ENCODE peak calls at places on chromosomes 3 and 15, in nine cellular contexts. One of them, this sample, is unnamed.

GRCh38 chr3:114741066-114741465 is 406.0 kb downstream of the ZBTB20 start:
- DNase-seq in AG04450: no peak
- DNase-seq in CD4-positive, alpha-beta T cell: no peak
- DNase-seq in SK-N-SH: no peak
- DNase-seq in lower lobe of right lung: no peak
- DNase-seq in WERI-Rb-1: no peak
- DNase-seq in psoas muscle: no peak
- DNase-seq in left ventricle myocardium inferior: no peak
- DNase-seq in heart left ventricle: no peak
- DNase-seq in this sample: no peak

GRCh38 chr3:133840767-133841166 is 35.2 kb downstream of the SRPRB start:
- DNase-seq in AG04450: no peak
- DNase-seq in CD4-positive, alpha-beta T cell: no peak
- DNase-seq in SK-N-SH: no peak
- DNase-seq in lower lobe of right lung: no peak
- DNase-seq in WERI-Rb-1: no peak
- DNase-seq in psoas muscle: no peak
- DNase-seq in left ventricle myocardium inferior: no peak
- DNase-seq in heart left ventricle: no peak
- DNase-seq in this sample: no peak

GRCh38 chr15:63476229-63476632 is 28.2 kb upstream of the USP3 start:
- DNase-seq in AG04450: peak; percentile 95
- DNase-seq in CD4-positive, alpha-beta T cell: no peak
- DNase-seq in SK-N-SH: no peak
- DNase-seq in lower lobe of right lung: no peak
- DNase-seq in WERI-Rb-1: no peak
- DNase-seq in psoas muscle: no peak
- DNase-seq in left ventricle myocardium inferior: no peak
- DNase-seq in heart left ventricle: no peak
- DNase-seq in this sample: no peak

GRCh38 chr15:92643849-92644815 is 11.4 kb downstream of the FAM174B start:
- DNase-seq in AG04450: no peak
- DNase-seq in CD4-positive, alpha-beta T cell: no peak
- DNase-seq in SK-N-SH: no peak
- DNase-seq in lower lobe of right lung: no peak
- DNase-seq in WERI-Rb-1: no peak
- DNase-seq in psoas muscle: no peak
- DNase-seq in left ventricle myocardium inferior: no peak
- DNase-seq in heart left ventricle: no peak
- DNase-seq in this sample: no peak

GRCh38 chr15:65055201-65055870 is 10.1 kb downstream of the SLC51B start:
- DNase-seq in AG04450: no peak
- DNase-seq in CD4-positive, alpha-beta T cell: no peak
- DNase-seq in SK-N-SH: peak; percentile 17
- DNase-seq in lower lobe of right lung: no peak
- DNase-seq in WERI-Rb-1: no peak
- DNase-seq in psoas muscle: no peak
- DNase-seq in left ventricle myocardium inferior: no peak
- DNase-seq in heart left ventricle: peak; percentile 69
- DNase-seq in this sample: peak; percentile 52

GRCh38 chr3:125632597-125632996 is 37.3 kb upstream of the OSBPL11 start:
- DNase-seq in AG04450: no peak
- DNase-seq in CD4-positive, alpha-beta T cell: no peak
- DNase-seq in SK-N-SH: no peak
- DNase-seq in lower lobe of right lung: no peak
- DNase-seq in WERI-Rb-1: no peak
- DNase-seq in psoas muscle: no peak
- DNase-seq in left ventricle myocardium inferior: no peak
- DNase-seq in heart left ventricle: no peak
- DNase-seq in this sample: no peak

GRCh38 chr3:113241292-113242033 is 30.1 kb downstream of the BOC start:
- DNase-seq in AG04450: no peak
- DNase-seq in CD4-positive, alpha-beta T cell: no peak
- DNase-seq in SK-N-SH: peak; percentile 36
- DNase-seq in lower lobe of right lung: no peak
- DNase-seq in WERI-Rb-1: peak; percentile 69
- DNase-seq in psoas muscle: no peak
- DNase-seq in left ventricle myocardium inferior: no peak
- DNase-seq in heart left ventricle: no peak
- DNase-seq in this sample: peak; percentile 74

GRCh38 chr3:24683511-24684384 is 189.1 kb upstream of the THRB start:
- DNase-seq in AG04450: peak; percentile 41
- DNase-seq in CD4-positive, alpha-beta T cell: no peak
- DNase-seq in SK-N-SH: peak; percentile 28
- DNase-seq in lower lobe of right lung: no peak
- DNase-seq in WERI-Rb-1: no peak
- DNase-seq in psoas muscle: no peak
- DNase-seq in left ventricle myocardium inferior: no peak
- DNase-seq in heart left ventricle: no peak
- DNase-seq in this sample: peak; percentile 40

GRCh38 chr3:23959147-23959900 is 14.2 kb downstream of the NR1D2 start:
- DNase-seq in AG04450: peak; percentile 72
- DNase-seq in CD4-positive, alpha-beta T cell: no peak
- DNase-seq in SK-N-SH: no peak
- DNase-seq in lower lobe of right lung: no peak
- DNase-seq in WERI-Rb-1: no peak
- DNase-seq in psoas muscle: no peak
- DNase-seq in left ventricle myocardium inferior: no peak
- DNase-seq in heart left ventricle: no peak
- DNase-seq in this sample: no peak

GRCh38 chr3:72722930-72723726 is 125.1 kb downstream of the SHQ1 start:
- DNase-seq in AG04450: no peak
- DNase-seq in CD4-positive, alpha-beta T cell: no peak
- DNase-seq in SK-N-SH: no peak
- DNase-seq in lower lobe of right lung: no peak
- DNase-seq in WERI-Rb-1: no peak
- DNase-seq in psoas muscle: no peak
- DNase-seq in left ventricle myocardium inferior: peak; percentile 23
- DNase-seq in heart left ventricle: no peak
- DNase-seq in this sample: no peak

GRCh38 chr3:60316121-60316783 is 935.0 kb downstream of the FHIT start:
- DNase-seq in AG04450: peak; percentile 33
- DNase-seq in CD4-positive, alpha-beta T cell: no peak
- DNase-seq in SK-N-SH: no peak
- DNase-seq in lower lobe of right lung: no peak
- DNase-seq in WERI-Rb-1: no peak
- DNase-seq in psoas muscle: no peak
- DNase-seq in left ventricle myocardium inferior: no peak
- DNase-seq in heart left ventricle: no peak
- DNase-seq in this sample: no peak

GRCh38 chr3:176376531-176376930 is 820.8 kb downstream of the TBL1XR1 start:
- DNase-seq in AG04450: no peak
- DNase-seq in CD4-positive, alpha-beta T cell: no peak
- DNase-seq in SK-N-SH: no peak
- DNase-seq in lower lobe of right lung: no peak
- DNase-seq in WERI-Rb-1: no peak
- DNase-seq in psoas muscle: no peak
- DNase-seq in left ventricle myocardium inferior: no peak
- DNase-seq in heart left ventricle: no peak
- DNase-seq in this sample: no peak

GRCh38 chr3:44734646-44735168 is 5.3 kb downstream of the ZNF501 start:
- DNase-seq in AG04450: no peak
- DNase-seq in CD4-positive, alpha-beta T cell: no peak
- DNase-seq in SK-N-SH: no peak
- DNase-seq in lower lobe of right lung: no peak
- DNase-seq in WERI-Rb-1: no peak
- DNase-seq in psoas muscle: no peak
- DNase-seq in left ventricle myocardium inferior: no peak
- DNase-seq in heart left ventricle: no peak
- DNase-seq in this sample: no peak

GRCh38 chr3:44729384-44729910 is at the start of gene ZNF501:
- DNase-seq in AG04450: peak; percentile 67
- DNase-seq in CD4-positive, alpha-beta T cell: peak; percentile 68
- DNase-seq in SK-N-SH: peak; percentile 91
- DNase-seq in lower lobe of right lung: peak; percentile 97
- DNase-seq in WERI-Rb-1: peak; percentile 95
- DNase-seq in psoas muscle: peak; percentile 97
- DNase-seq in left ventricle myocardium inferior: peak; percentile 96
- DNase-seq in heart left ventricle: peak; percentile 95
- DNase-seq in this sample: peak; percentile 92
- H3K27ac ChIP-seq in AG04450: peak within 1 kb of the TSS; percentile 53
- H3K27ac ChIP-seq in CD4-positive, alpha-beta T cell: no peak within 1 kb of the TSS
- H3K27ac ChIP-seq in SK-N-SH: no peak within 1 kb of the TSS
- H3K27ac ChIP-seq in lower lobe of right lung: peak within 1 kb of the TSS; percentile 67
- H3K27ac ChIP-seq in WERI-Rb-1: peak within 1 kb of the TSS; percentile 68
- H3K27ac ChIP-seq in psoas muscle: peak within 1 kb of the TSS; percentile 61
- H3K27ac ChIP-seq in left ventricle myocardium inferior: peak within 1 kb of the TSS; percentile 68
- H3K27ac ChIP-seq in heart left ventricle: peak within 1 kb of the TSS; percentile 59
- H3K27ac ChIP-seq in this sample: peak within 1 kb of the TSS; percentile 49

DNA sequence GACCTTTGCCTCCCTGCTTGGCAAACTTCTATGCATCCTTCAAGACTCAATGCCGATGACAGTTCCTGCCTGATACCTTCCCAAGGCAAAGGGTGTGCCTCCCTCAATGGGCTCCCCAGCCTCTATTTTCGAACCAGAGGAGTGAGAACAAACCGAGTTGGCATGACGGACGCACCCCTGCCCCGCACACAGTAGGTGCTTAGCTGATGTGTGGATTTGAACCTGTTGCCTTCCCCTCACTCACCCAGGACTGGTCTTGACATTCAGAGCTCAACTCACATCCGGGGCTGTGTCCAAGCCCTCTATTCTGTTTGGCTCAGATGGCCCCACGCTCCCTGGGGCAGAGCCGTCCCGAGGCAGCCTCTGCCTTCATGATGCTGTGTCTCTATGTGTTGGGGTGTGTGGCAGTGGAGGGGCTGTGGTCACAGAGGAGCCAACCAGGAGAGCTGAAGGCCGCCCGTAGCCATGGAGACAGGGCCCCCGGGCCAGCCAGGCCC is 52.2 kb upstream of the SLC6A11 start:
- DNase-seq in AG04450: no peak
- DNase-seq in CD4-positive, alpha-beta T cell: no peak
- DNase-seq in SK-N-SH: no peak
- DNase-seq in lower lobe of right lung: no peak
- DNase-seq in WERI-Rb-1: no peak
- DNase-seq in psoas muscle: no peak
- DNase-seq in left ventricle myocardium inferior: no peak
- DNase-seq in heart left ventricle: no peak
- DNase-seq in this sample: no peak
- H3K27ac ChIP-seq in AG04450: no peak overlapping the region
- H3K27ac ChIP-seq in CD4-positive, alpha-beta T cell: no peak overlapping the region
- H3K27ac ChIP-seq in SK-N-SH: no peak overlapping the region
- H3K27ac ChIP-seq in lower lobe of right lung: no peak overlapping the region
- H3K27ac ChIP-seq in WERI-Rb-1: no peak overlapping the region
- H3K27ac ChIP-seq in psoas muscle: no peak overlapping the region
- H3K27ac ChIP-seq in left ventricle myocardium inferior: no peak overlapping the region
- H3K27ac ChIP-seq in heart left ventricle: no peak overlapping the region
- H3K27ac ChIP-seq in this sample: no peak overlapping the region

GRCh38 chr3:138068579-138069174 is 46.7 kb downstream of the DZIP1L start:
- DNase-seq in AG04450: peak; percentile 68
- DNase-seq in CD4-positive, alpha-beta T cell: peak; percentile 60
- DNase-seq in SK-N-SH: peak; percentile 87
- DNase-seq in lower lobe of right lung: peak; percentile 82
- DNase-seq in WERI-Rb-1: peak; percentile 69
- DNase-seq in psoas muscle: peak; percentile 88
- DNase-seq in left ventricle myocardium inferior: peak; percentile 75
- DNase-seq in heart left ventricle: peak; percentile 89
- DNase-seq in this sample: peak; percentile 78

GRCh38 chr3:138066383-138066782 is 49.0 kb downstream of the DZIP1L start:
- DNase-seq in AG04450: no peak
- DNase-seq in CD4-positive, alpha-beta T cell: no peak
- DNase-seq in SK-N-SH: no peak
- DNase-seq in lower lobe of right lung: no peak
- DNase-seq in WERI-Rb-1: no peak
- DNase-seq in psoas muscle: no peak
- DNase-seq in left ventricle myocardium inferior: no peak
- DNase-seq in heart left ventricle: no peak
- DNase-seq in this sample: no peak

GRCh38 chr3:138065939-138066338 is 49.5 kb downstream of the DZIP1L start:
- DNase-seq in AG04450: no peak
- DNase-seq in CD4-positive, alpha-beta T cell: no peak
- DNase-seq in SK-N-SH: no peak
- DNase-seq in lower lobe of right lung: no peak
- DNase-seq in WERI-Rb-1: no peak
- DNase-seq in psoas muscle: no peak
- DNase-seq in left ventricle myocardium inferior: no peak
- DNase-seq in heart left ventricle: no peak
- DNase-seq in this sample: no peak

GRCh38 chr3:138068046-138068445 is 47.4 kb downstream of the DZIP1L start:
- DNase-seq in AG04450: no peak
- DNase-seq in CD4-positive, alpha-beta T cell: no peak
- DNase-seq in SK-N-SH: no peak
- DNase-seq in lower lobe of right lung: no peak
- DNase-seq in WERI-Rb-1: no peak
- DNase-seq in psoas muscle: no peak
- DNase-seq in left ventricle myocardium inferior: no peak
- DNase-seq in heart left ventricle: no peak
- DNase-seq in this sample: no peak

GRCh38 chr3:138066972-138067371 is 48.4 kb downstream of the DZIP1L start:
- DNase-seq in AG04450: no peak
- DNase-seq in CD4-positive, alpha-beta T cell: no peak
- DNase-seq in SK-N-SH: no peak
- DNase-seq in lower lobe of right lung: no peak
- DNase-seq in WERI-Rb-1: no peak
- DNase-seq in psoas muscle: no peak
- DNase-seq in left ventricle myocardium inferior: no peak
- DNase-seq in heart left ventricle: no peak
- DNase-seq in this sample: no peak
- H3K27ac ChIP-seq in AG04450: peak overlapping the region; percentile 2
- H3K27ac ChIP-seq in CD4-positive, alpha-beta T cell: no peak overlapping the region
- H3K27ac ChIP-seq in SK-N-SH: no peak overlapping the region
- H3K27ac ChIP-seq in lower lobe of right lung: no peak overlapping the region
- H3K27ac ChIP-seq in WERI-Rb-1: no peak overlapping the region
- H3K27ac ChIP-seq in psoas muscle: no peak overlapping the region
- H3K27ac ChIP-seq in left ventricle myocardium inferior: no peak overlapping the region
- H3K27ac ChIP-seq in heart left ventricle: no peak overlapping the region
- H3K27ac ChIP-seq in this sample: no peak overlapping the region

GRCh38 chr15:67149068-67149841 is 83.9 kb downstream of the SMAD3 start:
- DNase-seq in AG04450: no peak
- DNase-seq in CD4-positive, alpha-beta T cell: no peak
- DNase-seq in SK-N-SH: no peak
- DNase-seq in lower lobe of right lung: no peak
- DNase-seq in WERI-Rb-1: no peak
- DNase-seq in psoas muscle: no peak
- DNase-seq in left ventricle myocardium inferior: no peak
- DNase-seq in heart left ventricle: no peak
- DNase-seq in this sample: no peak

GRCh38 chr15:67154249-67154648 is 88.8 kb downstream of the SMAD3 start:
- DNase-seq in AG04450: no peak
- DNase-seq in CD4-positive, alpha-beta T cell: no peak
- DNase-seq in SK-N-SH: no peak
- DNase-seq in lower lobe of right lung: no peak
- DNase-seq in WERI-Rb-1: no peak
- DNase-seq in psoas muscle: no peak
- DNase-seq in left ventricle myocardium inferior: no peak
- DNase-seq in heart left ventricle: no peak
- DNase-seq in this sample: no peak

GRCh38 chr15:67149859-67150824 is 84.7 kb downstream of the SMAD3 start:
- DNase-seq in AG04450: peak; percentile 97
- DNase-seq in CD4-positive, alpha-beta T cell: no peak
- DNase-seq in SK-N-SH: no peak
- DNase-seq in lower lobe of right lung: no peak
- DNase-seq in WERI-Rb-1: no peak
- DNase-seq in psoas muscle: peak; percentile 75
- DNase-seq in left ventricle myocardium inferior: peak; percentile 67
- DNase-seq in heart left ventricle: peak; percentile 74
- DNase-seq in this sample: peak; percentile 84

GRCh38 chr15:67156426-67156825 is 91.0 kb downstream of the SMAD3 start:
- DNase-seq in AG04450: no peak
- DNase-seq in CD4-positive, alpha-beta T cell: no peak
- DNase-seq in SK-N-SH: no peak
- DNase-seq in lower lobe of right lung: no peak
- DNase-seq in WERI-Rb-1: no peak
- DNase-seq in psoas muscle: no peak
- DNase-seq in left ventricle myocardium inferior: no peak
- DNase-seq in heart left ventricle: no peak
- DNase-seq in this sample: no peak

GRCh38 chr15:67152429-67152828 is 87.0 kb downstream of the SMAD3 start:
- DNase-seq in AG04450: no peak
- DNase-seq in CD4-positive, alpha-beta T cell: no peak
- DNase-seq in SK-N-SH: no peak
- DNase-seq in lower lobe of right lung: no peak
- DNase-seq in WERI-Rb-1: no peak
- DNase-seq in psoas muscle: no peak
- DNase-seq in left ventricle myocardium inferior: no peak
- DNase-seq in heart left ventricle: no peak
- DNase-seq in this sample: no peak
- H3K27ac ChIP-seq in AG04450: peak overlapping the region; percentile 42
- H3K27ac ChIP-seq in CD4-positive, alpha-beta T cell: no peak overlapping the region
- H3K27ac ChIP-seq in SK-N-SH: peak overlapping the region; percentile 99
- H3K27ac ChIP-seq in lower lobe of right lung: no peak overlapping the region
- H3K27ac ChIP-seq in WERI-Rb-1: no peak overlapping the region
- H3K27ac ChIP-seq in psoas muscle: peak overlapping the region; percentile 87
- H3K27ac ChIP-seq in left ventricle myocardium inferior: peak overlapping the region; percentile 84
- H3K27ac ChIP-seq in heart left ventricle: no peak overlapping the region
- H3K27ac ChIP-seq in this sample: peak overlapping the region; percentile 61